ENCODE peak calls at places on chromosomes 3 and 15, in four cellular contexts. T is T follicular helper cell; U is stimulated activated effector memory CD8-positive, alpha-beta T cell treated with anti-CD3 and anti-CD28 coated beads, Interleukin-12 subunit alpha, Interleukin-12 subunit beta, amount 100 ng/mL, for 72 hours; A is iris pigment epithelial cell. L is an unnamed sample.

GRCh38 chr3:137692803-137693431 is 71.2 kb upstream of the SOX14 start:
- DNase-seq in U (no peak), A (no peak), T (no peak), L (no peak)

GRCh38 chr15:66018178-66018797 is 149.0 kb downstream of the RAB11A start:
- DNase-seq in A (no peak), T (no peak), U (no peak), L (no peak)

GRCh38 chr3:152204218-152204617 is 64.5 kb upstream of the MBNL1 start:
- DNase-seq in T (no peak), U (no peak), A (no peak), L (no peak)

GRCh38 chr15:47326934-47327333 is 390.4 kb upstream of the SEMA6D start:
- DNase-seq in T (no peak), U (no peak), A (no peak), L (no peak)

GRCh38 chr3:131655076-131655685 is 152.4 kb upstream of the MRPL3 start:
- DNase-seq in T (no peak), A (peak), U (no peak), L (peak)

GRCh38 chr15:39789736-39790135 is 7.1 kb upstream of the FSIP1 start:
- DNase-seq in U (no peak), A (no peak), T (no peak), L (no peak)

GRCh38 chr3:59774613-59775012 is 724.8 kb upstream of the CFAP20DC start:
- DNase-seq in T (no peak), A (peak), U (no peak), L (peak)

GRCh38 chr15:89647191-89647851 is 7.9 kb downstream of the KIF7 start:
- DNase-seq in U (peak), A (peak), T (peak), L (no peak)

GRCh38 chr15:73344051-73344450 is 24.7 kb downstream of the HCN4 start:
- DNase-seq in A (peak), T (no peak), U (no peak), L (no peak)

GRCh38 chr15:73781038-73781925 is 28.1 kb upstream of the INSYN1 start:
- DNase-seq in T (no peak), U (no peak), A (peak), L (no peak)

GRCh38 chr3:10116138-10116460 is 624 bp downstream of the BRK1 start:
- DNase-seq in T (no peak), A (peak), U (no peak), L (peak)

GRCh38 chr15:43772624-43773023 is 4.1 kb downstream of the ELL3 start:
- DNase-seq in T (no peak), A (no peak), U (no peak), L (no peak)

GRCh38 chr3:15558581-15558980 is 37.1 kb upstream of the COLQ start:
- DNase-seq in U (no peak), A (no peak), T (no peak), L (no peak)

GRCh38 chr3:185717121-185717520 is 107.7 kb downstream of the IGF2BP2 start:
- DNase-seq in A (peak), T (no peak), U (no peak), L (peak)

GRCh38 chr15:65177901-65178300 is 7.2 kb downstream of the CLPX start:
- DNase-seq in T (no peak), U (no peak), A (peak), L (no peak)

GRCh38 chr3:176757440-176757839 is 439.8 kb downstream of the TBL1XR1 start:
- DNase-seq in A (no peak), T (no peak), U (no peak), L (no peak)

GRCh38 chr3:189727191-189727590 is 96.0 kb downstream of the TP63 start:
- DNase-seq in A (no peak), T (no peak), U (no peak), L (no peak)

GRCh38 chr15:77804210-77804609 is 171.5 kb upstream of the LINGO1 start:
- DNase-seq in T (no peak), A (no peak), U (no peak), L (no peak)

GRCh38 chr15:80379671-80380070 is 24.5 kb upstream of the ARNT2 start:
- DNase-seq in T (no peak), A (no peak), U (no peak), L (no peak)

GRCh38 chr15:40550381-40551037 is 14.3 kb downstream of the CCDC32 start:
- DNase-seq in A (no peak), T (no peak), U (no peak), L (no peak)